ENCODE peak calls at places on chromosomes 13 and 19, in four cellular contexts. F, L, G and R are unnamed samples.

GRCh38 chr19:37227996-37228395 is 10.0 kb downstream of the ZNF383 start:
- DNase-seq in G (no peak), F (peak), L (no peak), R (peak)

GRCh38 chr19:9945319-9945966 is 9.1 kb upstream of the OLFM2 start:
- DNase-seq in L (peak), G (peak), F (peak), R (peak)

GRCh38 chr19:10000171-10000826 is 10.0 kb downstream of the COL5A3 start:
- DNase-seq in G (peak), F (peak), L (peak), R (peak)

GRCh38 chr13:113840541-113841354 is 23.1 kb downstream of the GAS6 start:
- DNase-seq in F (no peak), L (no peak), G (no peak), R (no peak)

GRCh38 chr13:48531416-48532145 is 1.3 kb downstream of the RCBTB2 start:
- DNase-seq in L (no peak), G (peak), F (no peak), R (no peak)

GRCh38 chr19:15378529-15379082 is 981 bp downstream of the AKAP8 start:
- DNase-seq in G (peak), F (peak), L (peak), R (no peak)

GRCh38 chr13:27600712-27601111 is 19.6 kb downstream of the LNX2 start:
- DNase-seq in L (no peak), F (no peak), G (no peak), R (no peak)

GRCh38 chr13:101346161-101346560 is 70.1 kb downstream of the NALCN start:
- DNase-seq in G (no peak), L (no peak), F (no peak), R (no peak)

GRCh38 chr13:110137677-110138008 is 169.3 kb downstream of the COL4A1 start:
- DNase-seq in G (peak), F (peak), L (peak), R (no peak)

GRCh38 chr13:20869540-20869939 is 33.0 kb downstream of the XPO4 start:
- DNase-seq in G (no peak), F (peak), L (no peak), R (no peak)

GRCh38 chr19:13207237-13208130 is 57.3 kb downstream of the IER2 start:
- DNase-seq in F (no peak), G (no peak), L (no peak), R (no peak)

GRCh38 chr19:45646345-45646698 is 7.1 kb upstream of the EML2 start:
- DNase-seq in G (no peak), L (no peak), F (no peak), R (no peak)

GRCh38 chr19:39497850-39498261 is 891 bp upstream of the DLL3 start:
- DNase-seq in L (peak), F (peak), G (peak), R (peak)

GRCh38 chr19:18562086-18562485 is 4.4 kb downstream of the KXD1 start:
- DNase-seq in G (no peak), L (no peak), F (no peak), R (no peak)

GRCh38 chr13:65456150-65456912 is 1773.8 kb downstream of the PCDH9 start:
- DNase-seq in F (no peak), G (no peak), L (no peak), R (no peak)

GRCh38 chr19:38691938-38692457 is 44.5 kb downstream of the ACTN4 start:
- DNase-seq in G (no peak), L (no peak), F (peak), R (no peak)

GRCh38 chr13:113903361-113903760 is 39.5 kb upstream of the GAS6 start:
- DNase-seq in F (no peak), G (no peak), L (no peak), R (no peak)

GRCh38 chr13:33494596-33495214 is 209.2 kb upstream of the STARD13 start:
- DNase-seq in G (peak), F (no peak), L (peak), R (no peak)

GRCh38 chr13:25652764-25653163 is 281.0 kb downstream of the ATP8A2 start:
- DNase-seq in F (no peak), L (no peak), G (no peak), R (no peak)

GRCh38 chr13:90564096-90564495 is 783.4 kb upstream of the MIR17HG start:
- DNase-seq in L (no peak), F (no peak), G (no peak), R (no peak)

GRCh38 chr13:52127378-52127777 is 1.5 kb downstream of the NEK5 start:
- DNase-seq in L (no peak), F (no peak), G (no peak), R (no peak)

GRCh38 chr13:114070098-114070799 is 62.2 kb downstream of the RASA3 start:
- DNase-seq in F (no peak), L (no peak), G (no peak), R (no peak)

GRCh38 chr13:91133941-91134772 is 213.3 kb upstream of the MIR17HG start:
- DNase-seq in G (peak), F (peak), L (peak), R (peak)

GRCh38 chr13:68056816-68057710 is 826.9 kb upstream of the PCDH9 start:
- DNase-seq in G (peak), L (no peak), F (no peak), R (no peak)

GRCh38 chr19:13881692-13882418 is 4.9 kb downstream of the NANOS3 start:
- DNase-seq in F (no peak), L (no peak), G (no peak), R (no peak)

GRCh38 chr13:101875091-101875490 is 422.6 kb downstream of the ITGBL1 start:
- DNase-seq in L (no peak), G (no peak), F (no peak), R (no peak)

GRCh38 chr19:33395561-33396550 is 22.3 kb downstream of the CEBPG start:
- DNase-seq in L (no peak), F (peak), G (no peak), R (no peak)

GRCh38 chr19:6744381-6745288 is 5.2 kb downstream of the TRIP10 start:
- DNase-seq in G (no peak), L (no peak), F (no peak), R (no peak)

GRCh38 chr19:40553885-40554857 is 22.5 kb upstream of the SHKBP1 start:
- DNase-seq in F (no peak), G (no peak), L (no peak), R (peak)

GRCh38 chr19:55605637-55606470 is at the start of gene ZNF865:
- DNase-seq in F (peak), G (peak), L (peak), R (peak)

GRCh38 chr13:110506859-110507566 is 54.5 kb downstream of the RAB20 start:
- DNase-seq in G (no peak), F (no peak), L (peak), R (no peak)

GRCh38 chr13:113875829-113876228 is 12.0 kb upstream of the GAS6 start:
- DNase-seq in L (no peak), F (no peak), G (no peak), R (no peak)

GRCh38 chr19:13806728-13807127 is 11.5 kb downstream of the ZSWIM4 start:
- DNase-seq in L (no peak), G (no peak), F (no peak), R (no peak)

GRCh38 chr13:51475727-51476521 is 23.1 kb upstream of the INTS6 start:
- DNase-seq in G (no peak), L (no peak), F (no peak), R (no peak)

GRCh38 chr13:78060966-78061365 is 142.3 kb upstream of the EDNRB start:
- DNase-seq in L (no peak), G (no peak), F (no peak), R (no peak)

GRCh38 chr19:42595550-42596172 is 937 bp upstream of the CEACAM8 start:
- DNase-seq in F (no peak), L (no peak), G (no peak), R (no peak)

GRCh38 chr19:42601811-42602443 is 7.2 kb upstream of the CEACAM8 start:
- DNase-seq in L (peak), G (peak), F (no peak), R (peak)

GRCh38 chr19:42594617-42595489 is at the start of gene CEACAM8:
- DNase-seq in G (no peak), L (no peak), F (no peak), R (peak)

DNA sequence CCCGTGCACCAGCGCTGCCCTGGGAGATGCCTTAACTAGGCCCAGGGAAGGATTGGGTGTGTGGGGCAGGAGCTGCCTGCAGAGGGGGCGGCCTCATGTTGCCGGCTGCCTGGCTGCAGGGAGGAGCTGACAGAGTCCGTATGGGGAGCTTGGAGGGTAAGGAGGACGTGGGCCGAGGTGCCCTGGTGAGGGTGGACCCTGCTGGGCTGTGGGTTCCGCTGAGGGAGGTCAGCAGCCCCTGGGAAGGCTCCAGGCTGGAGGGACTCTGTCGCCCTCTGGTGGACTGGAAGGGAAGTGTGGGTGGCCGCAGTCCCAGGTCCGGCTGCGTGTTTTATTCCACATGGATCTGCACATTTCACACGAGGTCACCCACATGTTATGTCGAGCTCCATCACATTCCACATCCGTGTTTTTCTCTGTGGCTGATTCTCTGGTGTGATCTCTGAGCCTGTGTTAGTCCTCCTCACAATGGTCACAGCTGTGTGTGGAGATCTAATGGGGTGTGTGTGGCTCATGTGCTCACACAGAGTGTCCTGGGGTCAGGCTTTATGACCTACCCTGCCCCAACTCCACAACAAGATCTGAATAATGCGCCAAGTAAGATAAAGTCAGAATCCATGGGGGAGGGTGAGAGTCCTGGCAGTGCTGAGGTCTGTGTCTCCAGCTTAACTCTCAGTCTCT is 1.8 kb upstream of the CEACAM8 start:
- DNase-seq in L (peak), F (peak), G (no peak), R (peak)
- TF ChIP-seq FOXJ3 in L (no peak), F (no peak), G (no peak), R (no peak)

DNA sequence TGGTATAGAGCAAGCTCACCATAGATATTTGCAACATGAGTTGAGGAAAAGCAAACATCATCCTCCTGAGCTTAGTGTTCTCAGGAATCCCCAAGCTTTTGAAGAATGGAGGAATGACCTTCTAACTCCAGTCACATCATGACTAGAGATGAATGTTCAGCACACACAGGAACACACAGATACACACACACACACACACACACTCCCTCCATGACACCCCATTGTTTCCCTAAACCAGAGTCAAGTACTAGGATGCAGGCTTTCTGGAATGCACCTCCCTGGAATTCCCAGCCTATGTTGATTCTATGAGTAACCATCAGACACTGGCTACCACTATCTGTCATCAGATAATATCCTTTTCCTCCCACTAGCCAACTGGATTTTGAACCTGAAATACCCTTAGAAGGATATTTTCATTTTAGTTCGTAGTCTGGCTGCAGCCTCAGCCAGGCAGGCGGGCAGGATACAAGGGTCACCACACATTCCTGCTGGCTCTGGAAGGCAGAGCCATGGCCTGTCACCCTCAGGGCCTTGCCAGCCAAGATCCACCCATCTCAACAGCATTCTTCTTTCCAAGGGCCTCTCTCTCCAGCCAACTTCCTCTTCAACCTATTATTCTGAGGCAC is 162.4 kb downstream of the FOXO1 start:
- DNase-seq in G (peak), F (no peak), L (no peak), R (no peak)
- TF ChIP-seq FOXJ3 in G (no peak), F (no peak), L (no peak), R (no peak)

GRCh38 chr13:73482556-73482955 is 423.8 kb downstream of the KLF5 start:
- DNase-seq in F (no peak), G (no peak), L (no peak), R (no peak)
- TF ChIP-seq FOXJ3 in F (no peak), G (no peak), L (no peak), R (no peak)

GRCh38 chr19:3367572-3368440 is 1.4 kb downstream of the NFIC start:
- DNase-seq in G (no peak), L (peak), F (peak), R (no peak)
- TF ChIP-seq FOXJ3 in G (no peak), L (no peak), F (no peak), R (no peak)

GRCh38 chr13:94114166-94114565 is 365.3 kb downstream of the DCT start:
- DNase-seq in G (no peak), F (no peak), L (no peak), R (no peak)

GRCh38 chr13:94112731-94113130 is 366.8 kb downstream of the DCT start:
- DNase-seq in L (no peak), F (no peak), G (no peak), R (no peak)

GRCh38 chr13:94119360-94119936 is 360.0 kb downstream of the DCT start:
- DNase-seq in G (peak), F (no peak), L (no peak), R (no peak)

GRCh38 chr13:94112227-94112626 is 367.3 kb downstream of the DCT start:
- DNase-seq in G (peak), F (no peak), L (no peak), R (no peak)

DNA sequence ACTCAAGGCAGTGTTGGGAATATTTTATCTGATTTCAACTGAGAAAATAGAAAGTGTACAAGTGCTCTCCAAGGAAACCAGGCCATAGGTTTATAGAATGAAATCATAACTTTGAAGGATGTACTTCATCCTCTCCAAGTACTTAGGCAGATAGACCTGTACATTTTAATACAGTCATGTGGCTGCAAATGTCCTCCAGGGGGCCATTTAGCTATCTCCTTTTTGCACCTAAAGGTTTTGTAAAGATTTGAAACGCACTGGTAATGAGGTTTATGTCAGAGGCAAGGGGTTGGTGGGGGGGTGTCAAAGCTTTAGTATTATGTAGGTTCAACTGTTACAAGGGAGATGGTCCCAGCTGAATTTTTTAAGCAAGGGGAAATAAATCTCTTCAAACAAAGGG is 364.4 kb downstream of the DCT start:
- DNase-seq in F (no peak), G (no peak), L (no peak), R (no peak)
- TF ChIP-seq FOXJ3 in F (no peak), G (no peak), L (no peak), R (no peak)

DNA sequence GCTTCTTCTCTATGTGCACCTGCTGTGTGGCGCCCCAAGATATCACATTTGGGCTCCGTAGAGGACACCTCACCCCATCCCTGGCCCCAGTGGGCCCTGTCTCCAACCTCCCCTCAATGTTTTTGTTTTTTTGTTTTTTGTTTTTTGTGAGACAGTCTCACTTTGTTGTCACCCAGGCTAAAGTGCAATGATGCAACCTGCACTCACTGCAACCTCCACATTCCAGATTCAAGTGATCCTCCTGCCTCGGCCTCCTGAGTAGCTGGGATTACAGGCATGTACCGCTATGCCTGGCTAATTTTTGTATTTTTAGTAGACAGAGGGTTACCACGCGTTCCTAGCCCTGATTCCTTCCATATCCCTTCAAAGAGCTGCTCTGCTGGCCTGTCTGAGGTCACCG is 26.9 kb upstream of the TUBGCP3 start:
- DNase-seq in L (no peak), F (no peak), G (no peak), R (no peak)
- TF ChIP-seq FOXJ3 in L (no peak), F (no peak), G (no peak), R (no peak)

GRCh38 chr13:34943675-34944634 is 1.9 kb downstream of the NBEA start:
- DNase-seq in F (peak), G (no peak), L (no peak), R (no peak)
- TF ChIP-seq FOXJ3 in F (no peak), G (no peak), L (no peak), R (no peak)

GRCh38 chr19:35074426-35075201 is 33.1 kb downstream of the HPN start:
- DNase-seq in L (no peak), F (no peak), G (no peak), R (no peak)

GRCh38 chr19:35075202-35076025 is 33.9 kb downstream of the HPN start:
- DNase-seq in L (no peak), G (no peak), F (no peak), R (no peak)

GRCh38 chr19:35076026-35076370 is 34.5 kb downstream of the HPN start:
- DNase-seq in L (no peak), F (no peak), G (no peak), R (no peak)

GRCh38 chr19:35077411-35078223 is 36.1 kb downstream of the HPN start:
- DNase-seq in L (no peak), F (no peak), G (no peak), R (no peak)

GRCh38 chr19:35076657-35077056 is 35.1 kb downstream of the HPN start:
- DNase-seq in G (no peak), L (no peak), F (no peak), R (no peak)
- TF ChIP-seq FOXJ3 in G (no peak), L (no peak), F (no peak), R (no peak)